ENCODE peak calls at places on chromosomes 13 and 19, in seven cellular contexts. Y is IMR-90, K is PC-9, A is mesenchymal stem cell, D is neural progenitor cell, S is stomach, Q is tibial artery. U is an unnamed sample.

GRCh38 chr19:48203227-48203793 is 32.8 kb downstream of the ZSWIM9 start:
- DNase-seq in Y (no peak), K (no peak), A (no peak), D (no peak), S (no peak), Q (no peak), U (no peak)

GRCh38 chr13:109146912-109147624 is 517.7 kb downstream of the MYO16 start:
- DNase-seq in Y (peak), K (peak), A (peak), D (no peak), S (no peak), Q (no peak), U (no peak)

GRCh38 chr13:98846991-98847390 is 94.5 kb upstream of the SLC15A1 start:
- DNase-seq in Y (no peak), K (no peak), A (no peak), D (no peak), S (no peak), Q (no peak), U (no peak)

GRCh38 chr19:45331411-45331810 is 8.7 kb upstream of the CKM start:
- DNase-seq in Y (no peak), K (no peak), A (no peak), D (no peak), S (no peak), Q (no peak), U (no peak)

GRCh38 chr13:46672338-46673090 is 119.5 kb downstream of the LRCH1 start:
- DNase-seq in Y (no peak), K (no peak), A (no peak), D (no peak), S (no peak), Q (no peak), U (no peak)

GRCh38 chr13:111515648-111516047 is 195.2 kb downstream of the TEX29 start:
- DNase-seq in Y (no peak), K (no peak), A (no peak), D (no peak), S (no peak), Q (no peak), U (no peak)

GRCh38 chr19:10417598-10418280 is 2.6 kb upstream of the PDE4A start:
- DNase-seq in Y (no peak), K (no peak), A (no peak), D (peak), S (no peak), Q (no peak), U (no peak)

GRCh38 chr13:100508391-100508790 is 80.2 kb downstream of the GGACT start:
- DNase-seq in Y (no peak), K (no peak), A (no peak), D (no peak), S (no peak), Q (no peak), U (no peak)

GRCh38 chr13:94656766-94657165 is 55.1 kb downstream of the GPR180 start:
- DNase-seq in Y (peak), K (peak), A (peak), D (no peak), S (no peak), Q (no peak), U (no peak)

GRCh38 chr13:23849670-23850069 is 39.5 kb downstream of the MIPEP start:
- DNase-seq in Y (no peak), K (peak), A (no peak), D (no peak), S (no peak), Q (no peak), U (no peak)

GRCh38 chr19:33580645-33581037 is 41.1 kb upstream of the CHST8 start:
- DNase-seq in Y (no peak), K (peak), A (no peak), D (no peak), S (no peak), Q (no peak), U (no peak)

GRCh38 chr19:9934132-9934950 is 2.0 kb downstream of the OLFM2 start:
- DNase-seq in Y (peak), K (peak), A (peak), D (peak), S (peak), Q (peak), U (peak)

GRCh38 chr19:13961826-13962737 is 9.8 kb downstream of the DCAF15 start:
- DNase-seq in Y (peak), K (no peak), A (peak), D (peak), S (no peak), Q (no peak), U (no peak)

GRCh38 chr13:106532111-106532929 is 3.1 kb downstream of the EFNB2 start:
- DNase-seq in Y (peak), K (no peak), A (peak), D (peak), S (no peak), Q (no peak), U (no peak)

GRCh38 chr19:17424743-17425365 is 5.0 kb downstream of the MVB12A start:
- DNase-seq in Y (peak), K (no peak), A (peak), D (peak), S (no peak), Q (no peak), U (no peak)

GRCh38 chr13:98476538-98476966 is 100.4 kb downstream of the STK24 start:
- DNase-seq in Y (peak), K (peak), A (peak), D (no peak), S (peak), Q (no peak), U (no peak)

GRCh38 chr19:18985257-18985656 is 44.2 kb upstream of the HOMER3 start:
- DNase-seq in Y (no peak), K (no peak), A (no peak), D (peak), S (no peak), Q (no peak), U (no peak)

GRCh38 chr13:21625366-21625765 is 21.4 kb upstream of the MICU2 start:
- DNase-seq in Y (peak), K (no peak), A (peak), D (no peak), S (no peak), Q (no peak), U (no peak)

GRCh38 chr19:1758959-1759903 is 5.9 kb downstream of the ONECUT3 start:
- DNase-seq in Y (no peak), K (no peak), A (no peak), D (no peak), S (no peak), Q (no peak), U (no peak)

GRCh38 chr19:1608414-1609391 is 3.4 kb upstream of the UQCR11 start:
- DNase-seq in Y (no peak), K (peak), A (no peak), D (no peak), S (no peak), Q (no peak), U (no peak)

DNA sequence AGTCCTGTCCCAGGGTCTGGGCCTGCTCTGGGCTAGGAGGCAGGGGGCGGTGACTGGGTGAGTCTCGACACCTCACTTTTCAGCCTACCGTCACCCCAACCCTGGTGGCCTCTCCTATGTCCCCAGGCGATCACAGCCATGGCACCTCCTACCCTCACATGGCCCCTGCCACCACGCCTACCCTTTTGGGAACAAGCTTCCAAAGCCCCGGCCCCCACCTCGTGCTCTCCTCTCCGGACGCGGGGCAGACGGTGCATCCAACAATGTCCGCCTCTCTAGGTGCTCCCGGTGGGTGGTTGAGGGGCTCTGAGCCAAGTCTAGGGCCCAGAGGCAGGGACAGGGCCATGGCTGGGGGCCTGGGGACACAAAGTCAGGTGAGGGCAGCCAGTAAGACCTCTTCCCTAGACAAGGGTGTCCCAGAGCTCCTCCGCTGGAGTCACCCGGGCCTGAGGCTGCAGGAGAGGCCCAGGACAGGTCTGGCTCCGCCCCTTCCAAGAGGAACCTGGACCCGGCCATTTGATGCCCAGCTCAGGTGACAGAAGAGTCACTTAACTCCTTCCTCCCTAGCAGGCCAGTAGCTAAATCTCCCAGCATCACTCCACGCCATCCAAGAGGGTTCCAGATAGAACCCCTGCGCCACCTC is at the start of gene SYNE4:
- DNase-seq in Y (no peak), K (peak), A (no peak), D (peak), S (peak), Q (no peak), U (no peak)
- H3K4me3 ChIP-seq in Y (peak), K (peak), A (peak), D (peak), S (peak), Q (peak), U (peak)

GRCh38 chr19:35493971-35494370 is 3.7 kb upstream of the KRTDAP start:
- DNase-seq in Y (no peak), K (no peak), A (no peak), D (no peak), S (no peak), Q (peak), U (no peak)
- H3K27ac ChIP-seq in Y (no peak), K (no peak), A (no peak), D (no peak), S (no peak), Q (no peak), U (no peak)

GRCh38 chr19:3096902-3097326 is 2.8 kb downstream of the GNA11 start:
- DNase-seq in Y (no peak), K (no peak), A (no peak), D (no peak), S (no peak), Q (no peak), U (no peak)

GRCh38 chr19:3098515-3099346 is 4.6 kb downstream of the GNA11 start:
- DNase-seq in Y (peak), K (no peak), A (peak), D (no peak), S (peak), Q (peak), U (no peak)

GRCh38 chr19:3098141-3098514 is 4.0 kb downstream of the GNA11 start:
- DNase-seq in Y (no peak), K (no peak), A (peak), D (no peak), S (no peak), Q (no peak), U (no peak)

GRCh38 chr19:3096267-3096901 is 2.2 kb downstream of the GNA11 start:
- DNase-seq in Y (no peak), K (no peak), A (no peak), D (no peak), S (no peak), Q (no peak), U (no peak)

GRCh38 chr19:3097442-3097871 is 3.3 kb downstream of the GNA11 start:
- DNase-seq in Y (no peak), K (no peak), A (no peak), D (no peak), S (peak), Q (no peak), U (no peak)
- H3K4me3 ChIP-seq in Y (no peak), K (no peak), A (peak), D (no peak), S (peak), Q (peak), U (no peak)

GRCh38 chr13:79389031-79389430 is 17.0 kb downstream of the RBM26 start:
- DNase-seq in Y (no peak), K (no peak), A (no peak), D (no peak), S (no peak), Q (no peak), U (no peak)
- H3K27ac ChIP-seq in Y (no peak), K (no peak), A (no peak), D (no peak), S (no peak), Q (no peak), U (no peak)

DNA sequence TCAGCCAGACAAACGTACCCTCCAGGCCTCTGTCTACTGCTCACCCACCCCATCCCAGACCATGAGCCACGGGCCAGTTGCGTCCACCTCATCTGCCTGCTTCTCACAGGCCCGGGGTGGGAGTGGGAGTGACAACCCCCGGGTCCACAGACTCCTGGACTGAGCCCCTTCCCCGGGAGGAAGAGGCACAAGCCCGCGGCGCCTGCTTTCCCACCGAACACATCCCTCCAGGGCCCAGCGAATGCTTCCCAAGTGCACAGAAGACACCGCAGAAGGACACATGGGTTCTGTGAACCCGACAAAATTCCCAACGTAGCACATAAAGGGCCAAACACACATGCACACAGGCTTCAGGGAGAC is 18.0 kb upstream of the PLPP2 start:
- DNase-seq in Y (no peak), K (no peak), A (no peak), D (no peak), S (peak), Q (no peak), U (no peak)
- H3K4me3 ChIP-seq in Y (no peak), K (no peak), A (no peak), D (no peak), S (peak), Q (no peak), U (no peak)

GRCh38 chr13:50993908-50994307 is 84.3 kb downstream of the RNASEH2B start:
- DNase-seq in Y (no peak), K (no peak), A (peak), D (no peak), S (no peak), Q (no peak), U (peak)
- H3K27ac ChIP-seq in Y (no peak), K (no peak), A (no peak), D (no peak), S (no peak), Q (no peak), U (no peak)

DNA sequence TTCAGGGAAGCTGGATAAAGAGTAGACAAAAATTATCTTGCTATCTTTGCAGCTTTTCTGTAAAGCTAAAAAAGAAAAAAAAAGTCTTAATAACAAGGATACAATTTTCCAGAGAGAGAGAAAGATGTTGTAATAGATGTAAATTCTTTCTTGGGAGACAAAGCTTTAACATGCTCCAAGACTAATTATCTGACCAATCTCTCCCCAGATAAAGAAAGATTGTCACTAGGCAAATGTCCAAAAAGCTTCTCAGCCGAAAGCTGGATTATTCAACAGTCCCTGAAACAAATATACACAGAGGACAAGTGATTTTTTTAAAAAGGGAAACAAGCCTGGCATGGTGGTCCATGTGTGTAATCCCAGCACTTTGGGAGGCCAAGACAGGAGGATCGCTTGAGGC is 19.3 kb downstream of the SYDE1 start:
- DNase-seq in Y (no peak), K (no peak), A (peak), D (no peak), S (no peak), Q (no peak), U (no peak)
- H3K4me3 ChIP-seq in Y (no peak), K (peak), A (no peak), D (no peak), S (no peak), Q (no peak), U (peak)

GRCh38 chr13:30301827-30302226 is 5.5 kb downstream of the KATNAL1 start:
- DNase-seq in Y (no peak), K (no peak), A (no peak), D (no peak), S (no peak), Q (no peak), U (no peak)
- H3K27ac ChIP-seq in Y (peak), K (no peak), A (peak), D (no peak), S (no peak), Q (peak), U (no peak)

DNA sequence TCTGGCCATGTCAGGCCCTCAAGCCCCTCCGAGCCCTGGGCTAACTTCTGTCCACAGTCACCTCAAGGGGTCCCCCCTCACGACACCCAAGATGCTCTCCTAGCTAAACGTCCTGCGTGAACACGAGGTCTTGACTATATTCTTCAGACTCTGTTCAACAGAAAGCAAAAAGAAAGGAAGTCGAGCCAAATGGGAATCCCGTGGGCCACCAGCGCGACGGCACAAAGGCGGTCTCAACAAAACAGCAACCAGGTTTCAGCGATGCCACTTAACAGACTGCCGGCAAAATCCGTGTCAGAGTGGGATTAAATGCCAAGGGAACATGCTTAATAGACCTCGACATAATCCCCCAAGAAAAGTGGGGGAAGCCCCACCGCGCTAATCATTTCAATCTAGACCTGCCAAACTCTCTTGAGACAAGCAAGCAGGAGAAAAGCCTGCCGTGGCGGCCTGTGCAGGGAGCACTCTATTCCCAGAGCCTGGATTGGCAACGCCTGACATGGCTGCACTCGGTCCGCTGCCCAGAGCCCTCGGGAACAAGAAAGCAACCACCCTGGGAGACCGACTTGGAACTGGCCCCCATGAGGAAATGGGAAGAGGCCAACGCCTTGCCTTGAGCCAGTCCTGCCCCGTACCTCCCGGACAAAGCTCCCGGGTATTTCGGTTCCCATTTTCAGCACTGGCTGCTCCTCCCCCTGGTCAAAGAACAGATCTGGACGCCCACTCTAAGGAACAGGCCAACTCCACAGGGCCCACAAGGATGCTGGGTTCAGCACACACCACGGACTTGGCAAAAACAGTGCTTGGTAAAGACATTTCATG is 16.0 kb downstream of the ZC3H4 start:
- DNase-seq in Y (no peak), K (no peak), A (no peak), D (no peak), S (peak), Q (peak), U (no peak)
- H3K4me3 ChIP-seq in Y (no peak), K (no peak), A (peak), D (no peak), S (no peak), Q (peak), U (no peak)

GRCh38 chr13:110229905-110230563 is 76.9 kb downstream of the COL4A1 start:
- DNase-seq in Y (no peak), K (no peak), A (no peak), D (no peak), S (no peak), Q (peak), U (no peak)

GRCh38 chr13:110227864-110228643 is 78.9 kb downstream of the COL4A1 start:
- DNase-seq in Y (no peak), K (peak), A (no peak), D (no peak), S (no peak), Q (peak), U (peak)

GRCh38 chr13:110230661-110231347 is 76.2 kb downstream of the COL4A1 start:
- DNase-seq in Y (no peak), K (peak), A (no peak), D (no peak), S (no peak), Q (peak), U (no peak)

GRCh38 chr13:110227416-110227815 is 79.5 kb downstream of the COL4A1 start:
- DNase-seq in Y (no peak), K (no peak), A (no peak), D (no peak), S (no peak), Q (no peak), U (no peak)

DNA sequence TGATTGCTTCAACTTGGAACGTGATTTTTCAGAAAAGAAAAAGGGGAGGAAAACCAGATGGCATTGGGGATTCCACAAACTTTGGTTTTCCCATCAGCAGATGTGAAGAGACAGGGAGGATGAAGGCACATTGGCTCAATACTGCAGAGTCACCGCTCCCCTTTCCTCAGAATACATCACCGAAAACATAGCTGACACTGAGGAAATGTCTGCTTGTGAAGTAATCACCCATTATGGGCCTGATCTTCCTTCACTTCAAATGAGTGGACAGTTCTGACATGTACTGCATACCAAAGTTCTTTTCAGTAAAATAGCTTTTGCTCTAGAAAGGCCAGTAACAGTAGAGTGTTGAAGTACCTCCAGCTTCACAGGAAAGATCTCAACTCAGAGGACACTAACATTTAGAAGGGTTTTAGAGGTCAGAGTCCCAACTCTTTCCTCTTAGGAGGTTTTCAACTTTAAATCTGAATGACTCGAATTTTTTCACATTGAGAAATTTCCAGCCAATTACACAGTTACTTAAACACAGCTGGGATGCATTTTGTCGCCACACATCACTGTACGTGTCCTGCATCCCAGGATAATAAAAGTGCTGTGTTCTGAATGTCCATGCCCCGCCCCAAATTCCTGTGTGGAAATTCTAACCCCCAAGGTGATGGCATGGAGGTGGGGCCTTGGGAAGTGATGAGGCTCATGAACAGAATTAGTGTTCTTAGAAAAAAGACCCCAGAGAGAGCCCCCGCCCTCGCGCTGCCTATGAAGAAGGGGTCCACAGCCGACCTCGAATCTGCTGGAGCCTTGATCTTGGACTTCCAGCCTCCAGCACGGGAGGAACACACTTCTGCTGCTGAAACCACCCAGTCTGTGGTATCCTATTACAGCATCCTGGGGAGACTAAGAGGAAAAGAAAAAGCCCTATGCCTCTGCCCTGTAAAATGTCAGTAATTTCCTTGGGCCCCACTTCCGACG is 77.7 kb downstream of the COL4A1 start:
- DNase-seq in Y (no peak), K (no peak), A (peak), D (no peak), S (no peak), Q (no peak), U (no peak)
- H3K27ac ChIP-seq in Y (peak), K (no peak), A (peak), D (no peak), S (no peak), Q (peak), U (no peak)

U was measured in SK-N-MC.